ENCODE peak calls at places on chromosomes 2 and 18, in seven cellular contexts. O is foreskin fibroblast, G is tibial artery, H is skeletal muscle cell, D is AG09309, N is substantia nigra, Q is A549. S is an unnamed sample.
A peak's percentile ranks its signal among the peaks of the same experiment; 100 is the strongest.

GRCh38 chr2:119449526-119449925 is 17.9 kb downstream of the TMEM37 start:
- DNase-seq in O (no peak), D (no peak), H (no peak), Q (no peak), N (no peak), G (peak; percentile 13), S (no peak)

GRCh38 chr18:62018034-62018760 is 125.4 kb upstream of the RNF152 start:
- DNase-seq in N (no peak), Q (no peak), H (peak; percentile 46), G (no peak), O (peak; percentile 93), D (peak; percentile 85), S (peak; percentile 67)

GRCh38 chr2:40127890-40128548 is 323.9 kb downstream of the SLC8A1 start:
- DNase-seq in D (peak; percentile 86), Q (no peak), H (peak; percentile 59), N (no peak), G (no peak), O (peak; percentile 91), S (peak; percentile 90)

GRCh38 chr18:67520276-67521035 is 3.9 kb upstream of the DSEL start:
- DNase-seq in O (peak; percentile 91), N (no peak), H (peak; percentile 91), D (peak; percentile 76), Q (no peak), G (peak; percentile 56), S (peak; percentile 96)

GRCh38 chr2:67954125-67954748 is 108.6 kb downstream of the C1D start:
- DNase-seq in O (no peak), Q (no peak), H (no peak), D (no peak), G (no peak), N (no peak), S (no peak)

GRCh38 chr2:214830794-214831346 is 21.4 kb upstream of the BARD1 start:
- DNase-seq in G (no peak), H (no peak), O (peak; percentile 53), N (no peak), Q (peak; percentile 26), D (no peak), S (peak; percentile 14)

GRCh38 chr2:38685116-38685735 is 19.3 kb downstream of the GALM start:
- DNase-seq in D (no peak), G (no peak), H (peak; percentile 53), Q (peak; percentile 95), N (no peak), O (peak; percentile 64), S (peak; percentile 16)

GRCh38 chr2:165909466-165909865 is 44.1 kb downstream of the TTC21B start:
- DNase-seq in H (no peak), Q (no peak), G (no peak), O (no peak), D (no peak), N (no peak), S (no peak)

GRCh38 chr2:234818937-234819336 is 132.9 kb upstream of the SH3BP4 start:
- DNase-seq in D (no peak), G (no peak), N (no peak), Q (no peak), H (no peak), O (no peak), S (no peak)

GRCh38 chr2:198376677-198377076 is 572.3 kb downstream of the PLCL1 start:
- DNase-seq in O (no peak), N (no peak), D (no peak), G (no peak), Q (peak; percentile 6), H (no peak), S (no peak)

GRCh38 chr2:37969731-37970130 is 44.6 kb downstream of the RMDN2 start:
- DNase-seq in D (no peak), O (no peak), G (no peak), N (no peak), Q (no peak), H (no peak), S (no peak)

S was measured in fibroblast of lung.